ENCODE peak calls at places on chromosomes 5 and 9, in six cellular contexts. D is heart right ventricle, L is right cardiac atrium, T is PC-9, Z is IMR-90, G is body of pancreas. Q is an unnamed sample.

GRCh38 chr5:150283904-150284303 is 5.7 kb downstream of the CAMK2A start:
- DNase-seq in T (no peak), Z (no peak), D (no peak), G (no peak), L (no peak), Q (no peak)

GRCh38 chr5:8615142-8615858 is 746.4 kb downstream of the MTRR start:
- DNase-seq in L (no peak), Z (peak; percentile 4), T (no peak), D (no peak), G (no peak), Q (no peak)

GRCh38 chr5:168772466-168772961 is 193.3 kb upstream of the PANK3 start:
- DNase-seq in T (no peak), Z (no peak), G (no peak), L (no peak), D (no peak), Q (no peak)

GRCh38 chr9:27440888-27441740 is 83.0 kb upstream of the IFNK start:
- DNase-seq in D (no peak), Z (no peak), G (no peak), L (no peak), T (no peak), Q (no peak)

GRCh38 chr9:98789765-98790600 is 6.4 kb downstream of the ANKS6 start:
- DNase-seq in L (peak; percentile 53), Z (no peak), D (no peak), T (no peak), G (no peak), Q (no peak)

GRCh38 chr5:138179277-138179857 is 455 bp downstream of the KIF20A start:
- DNase-seq in L (no peak), D (no peak), G (no peak), T (no peak), Z (no peak), Q (no peak)

GRCh38 chr9:118961857-118962256 is 407.4 kb downstream of the BRINP1 start:
- DNase-seq in G (peak; percentile 9), D (no peak), T (peak; percentile 55), L (no peak), Z (peak; percentile 8), Q (no peak)

GRCh38 chr5:54275361-54275760 is 35.0 kb downstream of the ARL15 start:
- DNase-seq in L (no peak), G (no peak), Z (peak; percentile 65), D (no peak), T (no peak), Q (no peak)

GRCh38 chr9:135004772-135005171 is 82.7 kb upstream of the OLFM1 start:
- DNase-seq in D (no peak), Z (no peak), T (no peak), L (no peak), G (no peak), Q (no peak)

GRCh38 chr5:178548751-178549150 is 41.4 kb downstream of the COL23A1 start:
- DNase-seq in L (no peak), D (no peak), G (no peak), T (no peak), Z (no peak), Q (no peak)

GRCh38 chr5:6384856-6385255 is 6.5 kb upstream of the MED10 start:
- DNase-seq in Z (no peak), G (no peak), L (no peak), T (no peak), D (no peak), Q (no peak)

GRCh38 chr5:78888580-78889187 is 96.4 kb downstream of the ARSB start:
- DNase-seq in T (no peak), D (peak; percentile 51), G (no peak), L (peak; percentile 75), Z (no peak), Q (no peak)

GRCh38 chr9:132628746-132629145 is 41.0 kb downstream of the DDX31 start:
- DNase-seq in T (no peak), G (no peak), D (no peak), Z (no peak), L (no peak), Q (no peak)

GRCh38 chr5:144484124-144484897 is 313.6 kb downstream of the KCTD16 start:
- DNase-seq in Z (peak; percentile 67), T (peak; percentile 54), D (no peak), L (no peak), G (no peak), Q (no peak)

GRCh38 chr9:34524349-34524748 is 1.6 kb upstream of the ENHO start:
- DNase-seq in L (no peak), Z (no peak), G (no peak), D (no peak), T (no peak), Q (no peak)

GRCh38 chr9:69801994-69802393 is 18.6 kb upstream of the CFAP95 start:
- DNase-seq in Z (peak; percentile 12), G (no peak), L (no peak), T (no peak), D (no peak), Q (no peak)

GRCh38 chr5:173581408-173582197 is 34.8 kb downstream of the BOD1 start:
- DNase-seq in Z (peak; percentile 27), D (peak; percentile 45), G (no peak), T (no peak), L (peak; percentile 68), Q (no peak)

GRCh38 chr5:154968953-154969352 is 28.1 kb downstream of the MRPL22 start:
- DNase-seq in T (no peak), Z (no peak), L (no peak), D (no peak), G (no peak), Q (no peak)

GRCh38 chr5:105172918-105173317 is 1610.3 kb upstream of the NUDT12 start:
- DNase-seq in G (no peak), T (no peak), Z (no peak), D (no peak), L (no peak), Q (no peak)

GRCh38 chr5:142171270-142171669 is 62.7 kb downstream of the NDFIP1 start:
- DNase-seq in G (no peak), D (no peak), Z (no peak), L (no peak), T (peak; percentile 54), Q (no peak)

GRCh38 chr5:157471709-157472108 is 11.7 kb downstream of the NIPAL4 start:
- DNase-seq in G (no peak), Z (peak; percentile 33), D (no peak), L (no peak), T (no peak), Q (no peak)

GRCh38 chr9:95509851-95510529 is 6.8 kb downstream of the PTCH1 start:
- DNase-seq in G (peak; percentile 16), L (peak; percentile 73), Z (no peak), T (no peak), D (peak; percentile 29), Q (no peak)

GRCh38 chr9:121708768-121709488 is 57.5 kb downstream of the DAB2IP start:
- DNase-seq in G (no peak), D (peak; percentile 30), T (no peak), Z (no peak), L (peak; percentile 82), Q (no peak)

GRCh38 chr5:109803854-109804253 is 114.1 kb downstream of the MAN2A1 start:
- DNase-seq in L (no peak), T (no peak), G (no peak), D (no peak), Z (no peak), Q (no peak)

GRCh38 chr9:113955076-113955752 is 79.1 kb downstream of the ZNF618 start:
- DNase-seq in D (no peak), Z (peak; percentile 81), G (no peak), T (no peak), L (no peak), Q (no peak)
- H3K27ac ChIP-seq in D (peak overlapping the region; percentile 36), Z (peak overlapping the region; percentile 44), G (no peak overlapping the region), T (no peak overlapping the region), L (no peak overlapping the region), Q (no peak overlapping the region)

GRCh38 chr5:26691486-26691885 is 346.9 kb downstream of the CDH9 start:
- DNase-seq in L (no peak), G (no peak), D (no peak), T (no peak), Z (no peak), Q (no peak)

GRCh38 chr5:26692952-26693351 is 345.4 kb downstream of the CDH9 start:
- DNase-seq in L (no peak), G (no peak), T (no peak), D (no peak), Z (no peak), Q (no peak)

DNA sequence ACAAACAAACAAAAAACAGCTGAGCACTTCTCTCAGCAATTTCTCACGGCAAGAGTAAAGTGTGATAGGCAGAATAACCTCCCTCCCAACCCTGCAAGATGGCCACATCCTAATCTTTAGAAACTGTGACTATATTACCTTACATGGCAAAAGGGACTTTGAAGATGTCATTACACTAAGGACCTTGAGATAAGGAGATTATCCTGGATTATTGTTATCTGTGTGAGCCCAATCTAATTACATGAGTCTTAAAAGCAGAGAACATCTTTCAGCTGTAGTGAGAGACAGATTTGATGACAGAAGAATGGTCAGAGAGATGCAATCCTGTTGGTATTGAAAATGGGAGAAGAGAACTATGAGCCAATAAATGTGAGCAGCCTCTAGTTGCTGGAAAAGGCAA is 347.9 kb downstream of the CDH9 start:
- DNase-seq in Z (no peak), G (no peak), L (no peak), T (no peak), D (no peak), Q (no peak)
- H3K4me1 ChIP-seq in Z (no peaks in the 10 kb centered on the region), G (no peaks in the 10 kb centered on the region), L (no peaks in the 10 kb centered on the region), T (no peaks in the 10 kb centered on the region), D (no peaks in the 10 kb centered on the region), Q (no peaks in the 10 kb centered on the region)

DNA sequence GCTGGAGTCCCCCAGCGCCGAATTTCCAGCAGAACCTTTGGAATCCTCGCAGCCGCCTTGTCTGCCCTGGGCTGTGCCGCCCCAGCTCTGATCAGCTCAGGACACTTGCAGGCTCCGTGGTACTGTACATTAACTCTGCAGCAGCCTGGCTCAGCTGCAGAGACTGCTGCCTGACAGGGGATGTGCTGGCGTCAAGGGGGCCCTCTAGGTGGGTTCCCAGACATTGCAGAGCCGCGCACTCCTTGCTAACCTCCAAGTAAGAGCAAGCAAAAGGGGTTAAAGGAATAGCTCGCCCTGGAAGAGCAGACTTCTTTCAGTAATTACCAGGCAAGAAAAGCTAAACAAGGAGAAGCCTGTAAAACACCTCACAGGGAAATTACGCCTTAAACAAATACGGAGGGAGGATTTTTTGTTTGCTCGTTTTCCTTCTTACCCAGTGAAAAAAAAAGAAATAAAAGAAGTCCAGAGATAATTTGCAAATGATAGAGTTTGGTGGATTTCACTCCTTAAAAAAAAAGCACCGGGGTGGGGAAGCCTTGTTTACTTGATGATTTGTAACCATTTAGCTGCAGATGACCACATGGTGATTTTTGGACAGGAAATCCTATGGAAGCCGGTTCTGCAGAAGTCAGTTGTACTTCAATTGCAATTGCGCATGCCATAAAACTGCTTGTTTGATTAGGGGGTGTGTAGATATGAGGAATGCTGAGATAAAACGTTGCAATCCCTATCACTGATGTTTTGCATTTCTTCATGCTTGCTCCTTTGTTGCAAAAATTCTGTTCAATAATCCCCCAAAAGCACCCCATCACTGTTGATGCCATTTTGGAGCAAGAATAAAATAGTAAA is 305.8 kb downstream of the PDE4D start:
- DNase-seq in D (peak; percentile 43), L (peak; percentile 85), G (peak; percentile 36), T (no peak), Z (peak; percentile 52), Q (peak; percentile 68)
- H3K27ac ChIP-seq in D (no peak overlapping the region), L (no peak overlapping the region), G (no peak overlapping the region), T (no peak overlapping the region), Z (no peak overlapping the region), Q (peak overlapping the region; percentile 0)

DNA sequence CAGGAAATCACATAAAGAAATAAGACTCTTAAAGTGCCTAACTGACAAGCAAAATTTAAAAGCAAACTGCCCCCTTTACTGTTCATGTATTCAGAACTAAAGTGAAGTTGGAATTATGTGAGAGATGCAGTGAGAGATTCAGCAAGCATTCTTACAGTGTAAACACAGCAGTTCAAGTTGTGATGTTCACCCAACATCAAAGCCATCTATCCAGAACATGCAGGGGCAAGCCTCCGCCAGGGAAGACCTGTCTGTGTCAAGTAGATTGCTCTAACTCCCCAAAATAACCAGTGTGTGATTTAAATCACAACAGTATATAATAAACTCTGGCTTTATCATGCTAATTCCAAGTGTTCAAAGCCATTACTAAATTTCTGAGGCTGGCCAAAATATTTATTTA is 233.3 kb downstream of the BNC2 start:
- DNase-seq in L (no peak), D (no peak), Z (peak; percentile 74), T (no peak), G (no peak), Q (no peak)
- H3K4me1 ChIP-seq in L (no peaks in the 10 kb centered on the region), D (no peaks in the 10 kb centered on the region), Z (peaks cover 12% of the 10 kb centered on the region), T (no peaks in the 10 kb centered on the region), G (no peaks in the 10 kb centered on the region), Q (no peaks in the 10 kb centered on the region)